ENCODE peak calls at places on chromosomes 4 and X, in seven cellular contexts. E is left ventricle myocardium inferior, V is AG10803, N is dorsolateral prefrontal cortex, P is body of pancreas, W is endothelial cell of umbilical vein, C is fibroblast of villous mesenchyme. I is an unnamed sample.

GRCh38 chr4:149746281-149746680 is 69.4 kb downstream of the IQCM start:
- DNase-seq in C (no peak), P (no peak), N (no peak), E (no peak), W (no peak), V (no peak), I (no peak)

GRCh38 chr4:54096563-54096962 is 3.4 kb upstream of the GSX2 start:
- DNase-seq in P (no peak), V (no peak), E (no peak), W (no peak), C (no peak), N (no peak), I (no peak)

GRCh38 chrX:114508836-114509235 is 75.0 kb upstream of the HTR2C start:
- DNase-seq in V (no peak), W (no peak), E (no peak), P (no peak), N (no peak), C (no peak), I (no peak)

GRCh38 chr4:155552180-155552579 is 114.5 kb upstream of the GUCY1A1 start:
- DNase-seq in E (no peak), V (no peak), P (no peak), N (no peak), W (no peak), C (peak), I (no peak)

GRCh38 chr4:62952366-62952765 is 1456.9 kb downstream of the TECRL start:
- DNase-seq in C (no peak), E (no peak), W (no peak), P (no peak), V (no peak), N (no peak), I (no peak)

GRCh38 chr4:16908377-16909021 is 10.1 kb upstream of the LDB2 start:
- DNase-seq in W (no peak), E (no peak), V (no peak), P (no peak), C (no peak), N (no peak), I (no peak)

GRCh38 chrX:48487362-48487785 is 11.4 kb downstream of the FTSJ1 start:
- DNase-seq in C (peak), V (peak), W (no peak), E (no peak), P (no peak), N (no peak), I (no peak)

GRCh38 chr4:23857353-23857752 is 32.5 kb downstream of the PPARGC1A start:
- DNase-seq in N (no peak), P (no peak), V (peak), C (peak), E (no peak), W (no peak), I (no peak)

GRCh38 chr4:147709999-147710398 is 21.9 kb upstream of the ARHGAP10 start:
- DNase-seq in P (no peak), V (peak), C (peak), N (no peak), E (no peak), W (no peak), I (no peak)

GRCh38 chrX:47191806-47192401 is 1.7 kb upstream of the UBA1 start:
- DNase-seq in V (no peak), C (no peak), N (no peak), E (no peak), P (no peak), W (no peak), I (no peak)

GRCh38 chr4:133938061-133938460 is 263.5 kb downstream of the PABPC4L start:
- DNase-seq in C (no peak), W (no peak), N (no peak), V (no peak), E (no peak), P (no peak), I (peak)

GRCh38 chr4:23889814-23890269 is at the start of gene PPARGC1A:
- DNase-seq in V (no peak), W (no peak), E (peak), P (peak), N (peak), C (peak), I (no peak)

GRCh38 chrX:87005183-87005582 is 512.4 kb upstream of the KLHL4 start:
- DNase-seq in W (no peak), V (no peak), C (no peak), E (no peak), P (no peak), N (no peak), I (no peak)

GRCh38 chrX:21972721-21973120 is 32.2 kb downstream of the SMS start:
- DNase-seq in N (no peak), W (peak), V (peak), E (no peak), P (no peak), C (peak), I (no peak)

GRCh38 chr4:140688711-140689598 is 67.2 kb downstream of the TBC1D9 start:
- DNase-seq in C (no peak), P (no peak), N (no peak), V (peak), W (no peak), E (no peak), I (no peak)

GRCh38 chrX:69102805-69103204 is 62.4 kb downstream of the PJA1 start:
- DNase-seq in V (no peak), P (no peak), E (no peak), N (no peak), C (no peak), W (no peak), I (no peak)

GRCh38 chr4:100188829-100189228 is 1.4 kb downstream of the DDIT4L start:
- DNase-seq in V (no peak), C (no peak), E (no peak), N (no peak), P (no peak), W (no peak), I (no peak)

GRCh38 chrX:155923200-155923599 is 42.1 kb downstream of the VAMP7 start:
- DNase-seq in P (no peak), W (no peak), N (no peak), C (no peak), V (no peak), E (no peak), I (no peak)

GRCh38 chr4:107901213-107901934 is 30.0 kb upstream of the CYP2U1 start:
- DNase-seq in E (no peak), P (no peak), C (no peak), N (no peak), W (no peak), V (no peak), I (no peak)

GRCh38 chr4:169756971-169757574 is 671 bp downstream of the HPF1 start:
- DNase-seq in V (no peak), E (no peak), W (peak), C (no peak), P (no peak), N (no peak), I (no peak)

GRCh38 chrX:71253253-71254091 is 468 bp downstream of the ZMYM3 start:
- DNase-seq in W (peak), V (peak), P (peak), C (peak), E (peak), N (peak), I (no peak)

GRCh38 chr4:151855747-151856146 is 94.9 kb upstream of the GATB start:
- DNase-seq in C (no peak), W (no peak), E (no peak), P (no peak), V (no peak), N (no peak), I (no peak)

GRCh38 chr4:143186634-143187033 is 1.9 kb downstream of the USP38 start:
- DNase-seq in C (peak), E (no peak), V (peak), P (no peak), W (peak), N (no peak), I (no peak)

GRCh38 chr4:175469519-175469918 is 342.5 kb downstream of the GPM6A start:
- DNase-seq in C (peak), E (no peak), P (no peak), W (no peak), V (peak), N (no peak), I (no peak)

GRCh38 chr4:169268951-169269781 is 1.6 kb downstream of the SH3RF1 start:
- DNase-seq in C (peak), N (no peak), W (peak), P (no peak), V (peak), E (no peak), I (no peak)

GRCh38 chrX:20015422-20015821 is 24.6 kb upstream of the BCLAF3 start:
- DNase-seq in C (no peak), V (peak), P (no peak), W (no peak), E (no peak), N (no peak), I (no peak)

GRCh38 chrX:58025979-58026378 is 115.7 kb upstream of the ZXDA start:
- DNase-seq in P (peak), W (peak), V (peak), N (peak), E (no peak), C (peak), I (no peak)

GRCh38 chr4:76301775-76302162 is 4.8 kb upstream of the STBD1 start:
- DNase-seq in V (no peak), W (no peak), N (no peak), P (peak), C (no peak), E (no peak), I (no peak)

GRCh38 chrX:17549005-17549685 is 174.1 kb downstream of the NHS start:
- DNase-seq in W (no peak), N (no peak), C (no peak), E (no peak), V (no peak), P (no peak), I (no peak)

GRCh38 chrX:115233497-115234219 is at the start of gene LRCH2:
- DNase-seq in P (no peak), W (peak), V (peak), E (peak), N (peak), C (no peak), I (no peak)

GRCh38 chr4:13555325-13555724 is 11.0 kb upstream of the NKX3-2 start:
- DNase-seq in C (no peak), E (no peak), W (no peak), N (no peak), V (no peak), P (no peak), I (no peak)

GRCh38 chr4:105145059-105145912 is 1.4 kb upstream of the TET2 start:
- DNase-seq in C (no peak), N (no peak), W (peak), P (no peak), E (no peak), V (no peak), I (no peak)

GRCh38 chrX:6718766-6719165 is 183.8 kb upstream of the VCX3A start:
- DNase-seq in P (no peak), N (no peak), W (no peak), C (no peak), V (no peak), E (no peak), I (no peak)

DNA sequence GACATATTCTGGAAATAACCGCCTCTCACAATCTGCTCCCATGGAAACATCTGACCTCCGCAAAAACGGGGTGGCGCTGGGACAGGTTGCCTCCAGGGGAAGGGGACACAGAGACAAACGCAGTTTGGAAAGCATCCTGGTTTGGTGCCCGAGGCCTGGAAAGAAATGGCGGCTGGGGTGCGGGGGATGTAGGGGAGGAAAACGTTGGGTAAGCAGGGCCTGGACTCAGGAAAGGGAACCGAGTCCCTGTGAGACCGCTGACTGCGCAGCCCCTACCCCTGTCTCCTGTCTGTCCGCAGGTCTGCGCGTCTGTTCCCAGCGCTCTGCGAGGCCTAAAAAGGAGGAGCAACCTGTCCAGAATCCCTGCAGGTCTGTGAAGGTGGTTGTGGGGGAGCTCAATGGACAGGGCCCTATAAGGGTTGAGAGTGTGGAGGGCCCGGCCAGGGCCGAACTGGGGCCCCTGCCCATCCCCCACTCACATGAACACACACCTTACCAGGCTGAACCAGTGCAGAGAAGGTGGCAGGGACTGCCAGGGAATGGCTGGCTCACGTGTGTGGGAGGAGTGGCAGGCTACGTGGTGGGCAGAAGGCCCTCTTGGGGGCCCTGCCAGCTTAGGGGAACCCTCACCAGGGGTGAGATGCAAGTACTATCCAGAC is 671 bp downstream of the TCEAL3 start:
- DNase-seq in E (no peak), W (no peak), P (peak), N (peak), V (no peak), C (no peak), I (no peak)
- H3K4me3 ChIP-seq in E (peak), W (peak), P (peak), N (peak), V (peak), C (peak), I (peak)

GRCh38 chrX:39437670-39438441 is 636.6 kb downstream of the MID1IP1 start:
- DNase-seq in E (no peak), C (no peak), P (no peak), V (no peak), N (no peak), W (no peak), I (no peak)

GRCh38 chrX:39440734-39441305 is 639.6 kb downstream of the MID1IP1 start:
- DNase-seq in P (no peak), C (no peak), E (no peak), V (no peak), N (no peak), W (peak), I (no peak)

GRCh38 chrX:39442332-39442731 is 641.1 kb downstream of the MID1IP1 start:
- DNase-seq in E (no peak), C (no peak), N (no peak), P (no peak), V (no peak), W (no peak), I (no peak)

GRCh38 chrX:39439910-39440733 is 638.9 kb downstream of the MID1IP1 start:
- DNase-seq in N (no peak), C (no peak), P (no peak), E (no peak), W (no peak), V (no peak), I (no peak)

DNA sequence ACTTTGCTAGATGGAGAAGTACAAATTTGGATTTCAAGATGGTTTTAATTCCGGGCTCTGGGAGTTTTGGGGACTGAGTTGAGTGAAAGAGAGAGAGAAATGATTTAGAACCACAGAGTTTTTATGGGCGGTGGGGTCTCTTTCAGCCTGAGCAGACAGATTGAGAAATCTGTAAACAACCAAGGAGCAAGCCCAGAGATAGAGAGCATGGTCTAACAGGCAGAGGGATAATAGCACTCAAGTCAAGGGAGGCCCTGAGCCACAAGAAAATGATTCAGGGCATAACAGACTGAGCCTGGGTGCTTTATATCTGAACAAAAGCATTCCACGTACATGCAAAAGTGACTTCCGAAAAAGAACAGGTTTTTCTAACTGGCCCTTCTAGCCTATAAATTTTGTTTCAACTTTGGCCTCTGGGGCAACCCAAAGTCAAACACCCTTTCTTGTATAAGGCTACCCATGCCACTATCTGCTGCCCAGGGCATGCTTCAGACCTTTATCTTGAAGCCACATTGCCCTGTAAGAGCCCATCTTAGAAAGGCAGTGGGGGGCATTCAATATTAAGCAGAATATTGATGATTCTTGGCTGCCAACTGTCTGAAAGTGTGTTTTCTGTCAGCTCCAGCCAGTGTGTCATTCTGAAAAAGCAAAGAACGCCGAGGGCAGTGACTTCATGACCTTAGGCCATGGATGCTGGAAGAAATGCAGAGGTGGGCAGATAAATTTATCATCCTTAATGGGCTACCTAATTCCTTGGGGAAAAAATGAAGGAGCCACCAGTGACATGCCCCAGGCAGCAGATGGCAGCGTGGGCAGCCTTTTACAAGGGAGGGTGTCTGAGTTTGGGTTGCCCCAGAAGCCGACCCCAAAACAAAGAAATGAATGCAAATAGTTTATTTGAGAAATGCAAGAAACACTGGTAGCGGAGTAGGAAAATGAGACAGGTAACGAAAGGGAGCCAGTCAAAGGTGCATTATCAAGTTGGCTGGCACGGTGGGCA is 637.6 kb downstream of the MID1IP1 start:
- DNase-seq in N (no peak), E (no peak), C (no peak), W (no peak), V (no peak), P (no peak), I (no peak)
- TF ChIP-seq CTCF in N (no peak), E (peak), C (no peak), W (no peak), V (peak), P (no peak), I (no peak)

DNA sequence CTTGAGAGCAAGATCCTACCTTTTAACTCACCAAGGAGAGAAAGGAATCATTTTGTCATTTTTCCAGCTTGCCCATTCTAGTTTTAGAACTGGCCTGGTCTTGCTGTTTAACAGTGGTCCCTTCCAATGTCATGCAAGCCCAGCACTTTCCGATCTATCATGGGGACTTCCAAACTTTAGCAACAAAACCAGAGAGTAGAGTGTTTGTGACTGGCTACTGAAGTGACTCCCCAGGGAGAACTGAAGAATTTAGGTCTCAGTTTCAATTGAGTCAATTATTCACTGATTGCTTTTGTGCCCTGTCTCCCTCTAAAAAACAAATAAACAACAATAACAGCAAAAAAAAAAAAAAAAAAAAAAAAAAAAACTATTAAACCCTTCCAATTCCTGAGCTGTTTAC is 108.3 kb downstream of the LHFPL1 start:
- DNase-seq in W (no peak), E (no peak), V (no peak), P (no peak), C (no peak), N (no peak), I (no peak)
- H3K4me3 ChIP-seq in W (no peak), E (no peak), V (no peak), P (no peak), C (no peak), N (no peak), I (no peak)

GRCh38 chr4:117987464-117987863 is 46.8 kb upstream of the NDST3 start:
- DNase-seq in N (no peak), C (no peak), V (no peak), W (no peak), P (no peak), E (no peak), I (no peak)

GRCh38 chr4:117983541-117984451 is 50.5 kb upstream of the NDST3 start:
- DNase-seq in W (no peak), P (no peak), N (no peak), C (peak), E (no peak), V (no peak), I (no peak)

DNA sequence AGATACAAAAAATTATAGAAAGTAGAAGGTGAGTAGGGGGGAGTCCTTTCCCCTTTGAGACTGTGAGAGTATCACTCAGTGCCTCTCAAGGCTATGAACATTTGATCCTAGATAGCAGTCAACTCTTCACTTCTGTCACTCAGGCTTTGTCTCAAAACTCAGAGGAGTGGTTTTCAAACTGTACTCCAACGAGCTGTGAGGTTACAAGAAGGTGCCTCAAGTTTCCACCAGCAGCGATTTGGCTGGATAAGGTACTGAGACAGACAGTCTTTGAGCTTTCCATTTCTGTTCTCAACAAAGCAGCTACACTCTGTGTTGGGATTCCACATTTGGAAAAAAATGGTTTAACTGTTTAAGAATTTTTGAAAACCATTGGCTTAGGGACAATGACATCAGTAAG is 48.0 kb upstream of the NDST3 start:
- DNase-seq in V (no peak), C (no peak), N (no peak), P (no peak), W (no peak), E (no peak), I (no peak)
- TF ChIP-seq CTCF in V (no peak), C (no peak), N (no peak), P (no peak), W (no peak), E (no peak), I (no peak)

DNA sequence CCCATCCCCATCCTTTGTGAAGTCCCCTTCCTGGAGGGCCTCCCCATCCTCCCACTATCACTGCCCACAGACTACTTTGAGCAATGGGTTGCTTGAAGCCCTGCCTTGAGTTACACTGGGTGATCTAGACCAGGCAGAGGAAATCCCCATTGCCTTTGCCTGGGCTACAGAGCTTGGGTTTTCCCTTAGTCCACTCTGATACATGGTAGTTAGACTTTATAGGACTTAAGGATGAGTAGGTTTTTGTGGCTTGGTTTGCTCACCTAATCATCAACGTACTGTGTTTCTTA is 56.6 kb downstream of the TMEM131L start:
- DNase-seq in N (no peak), E (no peak), C (no peak), V (no peak), W (no peak), P (no peak), I (no peak)
- H3K4me3 ChIP-seq in N (no peak), E (no peak), C (no peak), V (no peak), W (no peak), P (no peak), I (no peak)

GRCh38 chr4:182835006-182835740 is 82.0 kb downstream of the DCTD start:
- DNase-seq in C (no peak), N (no peak), P (no peak), V (no peak), E (no peak), W (no peak), I (no peak)
- TF ChIP-seq CTCF in C (no peak), N (no peak), P (no peak), V (no peak), E (no peak), W (no peak), I (no peak)

GRCh38 chr4:38665846-38666490 is 2.0 kb downstream of the KLF3 start:
- DNase-seq in P (no peak), E (no peak), N (no peak), C (no peak), W (peak), V (no peak), I (no peak)
- H3K4me3 ChIP-seq in P (peak), E (peak), N (peak), C (peak), W (peak), V (peak), I (peak)